ENCODE peak calls at places on chromosomes 3 and 15, in five cellular contexts. One of them, this sample, is unnamed.

GRCh38 chr3:140552403-140552802 is 125.5 kb upstream of the TRIM42 start:
- DNase-seq in endothelial cell: no peak
- DNase-seq in NCI-H1092: no peak
- DNase-seq in brain microvascular endothelial cell: no peak
- DNase-seq in Right ventricle myocardium superior: no peak
- DNase-seq in this sample: no peak

GRCh38 chr3:49763981-49764380 is 22.4 kb downstream of the IP6K1 start:
- DNase-seq in endothelial cell: no peak
- DNase-seq in NCI-H1092: no peak
- DNase-seq in brain microvascular endothelial cell: no peak
- DNase-seq in Right ventricle myocardium superior: no peak
- DNase-seq in this sample: no peak

GRCh38 chr15:56598991-56599390 is 134.1 kb upstream of the MNS1 start:
- DNase-seq in Right ventricle myocardium superior: no peak
- DNase-seq in NCI-H1092: no peak
- DNase-seq in endothelial cell: no peak
- DNase-seq in brain microvascular endothelial cell: peak
- DNase-seq in this sample: no peak

GRCh38 chr3:34988296-34988695 is 651.0 kb upstream of the ARPP21 start:
- DNase-seq in endothelial cell: no peak
- DNase-seq in NCI-H1092: no peak
- DNase-seq in brain microvascular endothelial cell: no peak
- DNase-seq in Right ventricle myocardium superior: no peak
- DNase-seq in this sample: no peak

GRCh38 chr3:106183762-106184391 is 315.1 kb upstream of the CBLB start:
- DNase-seq in NCI-H1092: no peak
- DNase-seq in Right ventricle myocardium superior: no peak
- DNase-seq in brain microvascular endothelial cell: peak
- DNase-seq in endothelial cell: no peak
- DNase-seq in this sample: no peak

GRCh38 chr3:11195201-11195600 is 40.9 kb downstream of the HRH1 start:
- DNase-seq in NCI-H1092: no peak
- DNase-seq in endothelial cell: no peak
- DNase-seq in brain microvascular endothelial cell: no peak
- DNase-seq in Right ventricle myocardium superior: no peak
- DNase-seq in this sample: no peak

GRCh38 chr3:198030726-198031125 is 70.7 kb downstream of the LMLN start:
- DNase-seq in brain microvascular endothelial cell: no peak
- DNase-seq in Right ventricle myocardium superior: no peak
- DNase-seq in NCI-H1092: no peak
- DNase-seq in endothelial cell: no peak
- DNase-seq in this sample: no peak

GRCh38 chr3:125512135-125512920 is 7.7 kb downstream of the SNX4 start:
- DNase-seq in endothelial cell: no peak
- DNase-seq in Right ventricle myocardium superior: no peak
- DNase-seq in brain microvascular endothelial cell: peak
- DNase-seq in NCI-H1092: no peak
- DNase-seq in this sample: no peak

GRCh38 chr3:139689122-139689521 is 11.3 kb upstream of the NMNAT3 start:
- DNase-seq in brain microvascular endothelial cell: no peak
- DNase-seq in endothelial cell: no peak
- DNase-seq in NCI-H1092: peak
- DNase-seq in Right ventricle myocardium superior: no peak
- DNase-seq in this sample: no peak

GRCh38 chr15:92921215-92922131 is 21.3 kb downstream of the CHD2 start:
- DNase-seq in NCI-H1092: no peak
- DNase-seq in brain microvascular endothelial cell: no peak
- DNase-seq in endothelial cell: no peak
- DNase-seq in Right ventricle myocardium superior: no peak
- DNase-seq in this sample: no peak

GRCh38 chr15:99631256-99631655 is 65.5 kb downstream of the MEF2A start:
- DNase-seq in Right ventricle myocardium superior: no peak
- DNase-seq in brain microvascular endothelial cell: no peak
- DNase-seq in NCI-H1092: no peak
- DNase-seq in endothelial cell: no peak
- DNase-seq in this sample: no peak

GRCh38 chr15:78925076-78925624 is 19.7 kb downstream of the CTSH start:
- DNase-seq in Right ventricle myocardium superior: no peak
- DNase-seq in brain microvascular endothelial cell: no peak
- DNase-seq in NCI-H1092: no peak
- DNase-seq in endothelial cell: no peak
- DNase-seq in this sample: no peak

GRCh38 chr3:62184559-62184958 is 188.8 kb downstream of the FEZF2 start:
- DNase-seq in brain microvascular endothelial cell: no peak
- DNase-seq in endothelial cell: no peak
- DNase-seq in Right ventricle myocardium superior: no peak
- DNase-seq in NCI-H1092: no peak
- DNase-seq in this sample: no peak

GRCh38 chr15:87623832-87624231 is 632.7 kb downstream of the NTRK3 start:
- DNase-seq in Right ventricle myocardium superior: no peak
- DNase-seq in endothelial cell: peak
- DNase-seq in brain microvascular endothelial cell: no peak
- DNase-seq in NCI-H1092: no peak
- DNase-seq in this sample: peak

GRCh38 chr3:65666426-65667091 is 372.2 kb downstream of the MAGI1 start:
- DNase-seq in NCI-H1092: no peak
- DNase-seq in Right ventricle myocardium superior: no peak
- DNase-seq in endothelial cell: no peak
- DNase-seq in brain microvascular endothelial cell: no peak
- DNase-seq in this sample: no peak

GRCh38 chr15:38626443-38627050 is 61.9 kb upstream of the RASGRP1 start:
- DNase-seq in NCI-H1092: no peak
- DNase-seq in Right ventricle myocardium superior: no peak
- DNase-seq in brain microvascular endothelial cell: no peak
- DNase-seq in endothelial cell: no peak
- DNase-seq in this sample: no peak

GRCh38 chr3:11508346-11509174 is 135.2 kb downstream of the VGLL4 start:
- DNase-seq in brain microvascular endothelial cell: no peak
- DNase-seq in NCI-H1092: no peak
- DNase-seq in Right ventricle myocardium superior: no peak
- DNase-seq in endothelial cell: no peak
- DNase-seq in this sample: no peak

GRCh38 chr15:67741313-67741712 is 84.0 kb upstream of the SKOR1 start:
- DNase-seq in Right ventricle myocardium superior: no peak
- DNase-seq in brain microvascular endothelial cell: peak
- DNase-seq in endothelial cell: no peak
- DNase-seq in NCI-H1092: no peak
- DNase-seq in this sample: peak

GRCh38 chr3:47362704-47363103 is 18.1 kb upstream of the PTPN23 start:
- DNase-seq in NCI-H1092: no peak
- DNase-seq in brain microvascular endothelial cell: no peak
- DNase-seq in endothelial cell: peak
- DNase-seq in Right ventricle myocardium superior: no peak
- DNase-seq in this sample: no peak

GRCh38 chr3:115401298-115401697 is 222.0 kb upstream of the GAP43 start:
- DNase-seq in Right ventricle myocardium superior: no peak
- DNase-seq in endothelial cell: no peak
- DNase-seq in brain microvascular endothelial cell: peak
- DNase-seq in NCI-H1092: no peak
- DNase-seq in this sample: no peak

GRCh38 chr3:49278548-49278947 is 1.5 kb upstream of the C3orf62 start:
- DNase-seq in brain microvascular endothelial cell: no peak
- DNase-seq in endothelial cell: no peak
- DNase-seq in NCI-H1092: no peak
- DNase-seq in Right ventricle myocardium superior: no peak
- DNase-seq in this sample: no peak